ENCODE peak calls at places on chromosomes 5 and 9, in six cellular contexts. Q, I, G, K, D and Y are unnamed samples.

GRCh38 chr5:95728494-95729114 is 2.5 kb upstream of the RHOBTB3 start:
- DNase-seq in Q (no peak), I (no peak), G (no peak), K (peak; percentile 63), D (no peak), Y (no peak)

GRCh38 chr9:131707677-131708612 is 31.9 kb downstream of the RAPGEF1 start:
- DNase-seq in Q (no peak), I (no peak), G (peak; percentile 31), K (no peak), D (no peak), Y (no peak)

GRCh38 chr5:165370772-165371171 is 1865.4 kb downstream of the MAT2B start:
- DNase-seq in Q (no peak), I (no peak), G (no peak), K (no peak), D (no peak), Y (no peak)

GRCh38 chr5:109105631-109106267 is 304.0 kb downstream of the PJA2 start:
- DNase-seq in Q (no peak), I (no peak), G (no peak), K (no peak), D (no peak), Y (no peak)

GRCh38 chr5:52948418-52949076 is 40.6 kb upstream of the ITGA2 start:
- DNase-seq in Q (no peak), I (peak; percentile 82), G (peak; percentile 22), K (peak; percentile 79), D (peak; percentile 60), Y (peak; percentile 42)

GRCh38 chr9:120654278-120654677 is 60.0 kb downstream of the MEGF9 start:
- DNase-seq in Q (no peak), I (no peak), G (no peak), K (no peak), D (no peak), Y (no peak)

GRCh38 chr5:169910393-169910792 is 69.9 kb downstream of the INSYN2B start:
- DNase-seq in Q (no peak), I (no peak), G (no peak), K (no peak), D (no peak), Y (no peak)

GRCh38 chr9:88968799-88969198 is 22.5 kb upstream of the S1PR3 start:
- DNase-seq in Q (no peak), I (no peak), G (no peak), K (no peak), D (no peak), Y (no peak)

GRCh38 chr5:119439140-119439625 is 13.1 kb upstream of the HSD17B4 start:
- DNase-seq in Q (no peak), I (peak; percentile 64), G (no peak), K (no peak), D (no peak), Y (no peak)

GRCh38 chr9:21591221-21592062 is 109.3 kb upstream of the IFNE start:
- DNase-seq in Q (no peak), I (peak; percentile 14), G (no peak), K (peak; percentile 53), D (peak; percentile 23), Y (no peak)

GRCh38 chr9:2210201-2210600 is 195.1 kb downstream of the SMARCA2 start:
- DNase-seq in Q (no peak), I (no peak), G (no peak), K (no peak), D (no peak), Y (no peak)

GRCh38 chr9:133701321-133701980 is 36.7 kb downstream of the SARDH start:
- DNase-seq in Q (no peak), I (no peak), G (no peak), K (no peak), D (peak; percentile 6), Y (no peak)

GRCh38 chr9:34493972-34494535 is 28.7 kb downstream of the ENHO start:
- DNase-seq in Q (peak; percentile 84), I (no peak), G (peak; percentile 58), K (peak; percentile 83), D (peak; percentile 78), Y (no peak)

GRCh38 chr9:99801775-99802174 is 19.9 kb upstream of the NR4A3 start:
- DNase-seq in Q (no peak), I (no peak), G (no peak), K (no peak), D (no peak), Y (no peak)

GRCh38 chr5:2560435-2560834 is 191.0 kb downstream of the IRX2 start:
- DNase-seq in Q (no peak), I (no peak), G (no peak), K (no peak), D (no peak), Y (no peak)

GRCh38 chr9:109248133-109248581 is 72.7 kb downstream of the EPB41L4B start:
- DNase-seq in Q (peak; percentile 34), I (peak; percentile 79), G (no peak), K (no peak), D (no peak), Y (no peak)

GRCh38 chr5:135400866-135401265 is 1.8 kb upstream of the MACROH2A1 start:
- DNase-seq in Q (no peak), I (peak; percentile 58), G (no peak), K (peak; percentile 29), D (no peak), Y (no peak)

GRCh38 chr5:4366628-4367027 is 771.0 kb downstream of the IRX1 start:
- DNase-seq in Q (no peak), I (no peak), G (no peak), K (no peak), D (no peak), Y (no peak)

GRCh38 chr9:90300901-90301688 is 341.5 kb downstream of the DIRAS2 start:
- DNase-seq in Q (no peak), I (no peak), G (no peak), K (no peak), D (no peak), Y (no peak)

GRCh38 chr5:65722575-65723424 is 795 bp downstream of the NLN start:
- DNase-seq in Q (peak; percentile 52), I (peak; percentile 29), G (no peak), K (peak; percentile 74), D (peak; percentile 20), Y (no peak)

GRCh38 chr5:65292196-65292595 is 189.5 kb downstream of the ADAMTS6 start:
- DNase-seq in Q (no peak), I (no peak), G (no peak), K (no peak), D (no peak), Y (no peak)

GRCh38 chr5:174371600-174372094 is 326.1 kb downstream of the NSG2 start:
- DNase-seq in Q (no peak), I (no peak), G (no peak), K (no peak), D (no peak), Y (no peak)

GRCh38 chr5:171419663-171420428 is 399 bp downstream of the FGF18 start:
- DNase-seq in Q (peak; percentile 74), I (no peak), G (no peak), K (peak; percentile 61), D (peak; percentile 52), Y (no peak)
- TF ChIP-seq CREB1 in Q (no peak), I (no peak), G (no peak), K (no peak), D (no peak), Y (no peak)

DNA sequence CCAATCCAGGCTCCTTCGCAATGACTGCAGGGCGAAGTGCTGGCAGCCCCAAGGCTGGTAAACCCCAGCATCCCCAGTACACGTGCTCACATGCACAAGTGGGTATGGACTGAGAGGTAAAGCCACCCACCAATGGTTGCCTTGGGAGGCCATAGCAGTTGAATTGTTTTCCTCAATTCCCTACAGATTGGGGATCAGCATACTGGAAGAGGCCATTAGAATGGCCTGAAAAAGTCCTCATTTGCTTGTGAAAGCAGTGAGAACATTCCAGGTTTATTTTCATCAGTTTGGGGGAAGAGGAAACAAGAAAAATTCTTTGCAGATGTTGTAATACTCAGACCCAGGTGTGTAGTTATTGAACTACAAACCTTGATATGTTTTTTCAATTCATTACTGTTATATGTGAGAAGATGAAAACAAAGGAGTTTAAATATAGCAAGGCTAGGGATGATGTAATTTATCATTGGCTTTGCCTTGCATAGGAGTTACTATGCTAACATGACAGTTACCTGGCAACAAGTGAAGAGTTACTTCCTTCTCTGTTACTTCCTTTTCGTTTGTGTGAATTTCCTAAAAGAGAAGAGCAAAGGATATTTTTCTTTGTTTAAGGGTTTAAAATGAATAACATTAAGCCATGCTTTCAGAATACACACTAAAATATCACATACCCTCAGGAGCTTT is 36.4 kb downstream of the MTMR12 start:
- DNase-seq in Q (no peak), I (peak; percentile 23), G (no peak), K (peak; percentile 78), D (peak; percentile 30), Y (no peak)
- TF ChIP-seq CREB1 in Q (no peak), I (no peak), G (no peak), K (no peak), D (no peak), Y (peak; percentile 58)

GRCh38 chr5:56299212-56299611 is 66.1 kb upstream of the ANKRD55 start:
- DNase-seq in Q (no peak), I (no peak), G (no peak), K (no peak), D (no peak), Y (no peak)
- TF ChIP-seq CREB1 in Q (no peak), I (no peak), G (no peak), K (no peak), D (no peak), Y (no peak)

GRCh38 chr5:172679621-172680212 is 38.7 kb downstream of the NEURL1B start:
- DNase-seq in Q (no peak), I (no peak), G (peak; percentile 39), K (no peak), D (no peak), Y (no peak)
- TF ChIP-seq CREB1 in Q (no peak), I (no peak), G (no peak), K (no peak), D (no peak), Y (no peak)

DNA sequence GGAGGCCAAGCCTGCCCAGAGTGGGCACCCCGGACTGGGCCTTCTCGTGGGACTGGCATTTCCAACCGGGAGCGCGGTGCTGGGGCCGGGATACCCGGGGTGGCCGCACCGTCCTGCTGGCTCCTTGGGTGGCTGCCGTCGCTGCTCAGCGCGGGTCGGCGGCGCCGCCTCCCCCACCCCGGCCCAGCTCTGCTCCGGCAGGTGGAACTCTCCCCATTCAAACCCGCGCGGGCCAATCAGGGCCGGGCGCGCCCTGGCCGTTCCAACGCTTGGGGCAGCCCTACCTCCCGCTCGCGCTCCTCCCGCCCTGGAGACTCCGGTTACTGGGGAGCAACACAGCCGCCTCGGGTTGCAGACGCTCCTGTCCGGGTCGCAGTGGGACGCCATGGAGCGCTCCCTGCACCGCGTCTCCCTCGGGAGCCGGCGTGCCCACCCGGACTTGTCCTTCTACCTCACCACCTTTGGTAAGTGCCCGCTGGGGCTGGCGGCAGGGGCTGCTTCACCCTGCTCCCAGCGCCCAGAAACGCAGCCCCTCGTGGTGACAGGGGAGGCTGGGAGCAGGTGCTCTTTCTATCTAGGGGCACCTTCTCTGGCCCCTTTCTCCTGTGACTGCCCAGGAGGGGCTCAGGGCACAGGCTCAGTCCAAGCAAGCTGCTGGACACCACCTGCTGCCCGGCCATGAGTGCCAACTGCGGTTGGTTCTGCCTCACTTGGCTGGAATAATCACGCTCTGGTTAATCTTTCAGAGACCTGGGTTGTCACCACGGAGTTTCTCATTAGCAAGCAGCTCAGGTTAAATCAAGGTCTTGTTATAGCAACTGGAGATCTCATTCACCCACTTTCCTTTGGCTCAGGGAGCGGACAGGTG is at the start of gene RGS3:
- DNase-seq in Q (peak; percentile 88), I (peak; percentile 66), G (peak; percentile 57), K (peak; percentile 96), D (peak; percentile 86), Y (no peak)
- TF ChIP-seq CREB1 in Q (no peak), I (no peak), G (no peak), K (no peak), D (no peak), Y (no peak)